ENCODE peak calls at places on chromosomes 16 and 17, in six cellular contexts. L is PC-3, A is MM.1S, N is SK-N-SH, V is GM23248, R is HCT116. O is an unnamed sample. For H3K9me2, the result is how much of the 10 kb centered on the place peaks cover.

GRCh38 chr17:52181842-52182241 is 23.3 kb upstream of the CA10 start:
- DNase-seq in A (no peak), R (no peak), V (no peak), N (no peak), L (peak), O (no peak)

GRCh38 chr17:35087731-35088646 is 24.5 kb upstream of the RFFL start:
- DNase-seq in V (peak), A (peak), R (no peak), N (peak), L (peak), O (no peak)

GRCh38 chr16:50509521-50510341 is 38.5 kb upstream of the NKD1 start:
- DNase-seq in A (no peak), V (peak), R (peak), N (peak), L (peak), O (peak)

GRCh38 chr17:82912571-82913089 is 72.8 kb upstream of the ZNF750 start:
- DNase-seq in V (no peak), L (no peak), A (no peak), N (no peak), R (no peak), O (no peak)

GRCh38 chr17:80389011-80389995 is 25.7 kb upstream of the ENDOV start:
- DNase-seq in V (no peak), N (peak), A (no peak), R (no peak), L (no peak), O (peak)

GRCh38 chr17:2174471-2175293 is 119.8 kb downstream of the HIC1 start:
- DNase-seq in R (no peak), N (peak), V (peak), A (no peak), L (no peak), O (no peak)

GRCh38 chr17:49964539-49965521 is 4.2 kb upstream of the DLX4 start:
- DNase-seq in R (no peak), A (no peak), V (no peak), N (no peak), L (no peak), O (no peak)

GRCh38 chr17:44546711-44547606 is 10.3 kb upstream of the FZD2 start:
- DNase-seq in R (no peak), L (peak), A (no peak), N (no peak), V (peak), O (no peak)

GRCh38 chr16:31276600-31276999 is 16.8 kb downstream of the ITGAM start:
- DNase-seq in R (no peak), L (no peak), N (no peak), V (no peak), A (no peak), O (no peak)

GRCh38 chr16:29307598-29308507 is 98.7 kb downstream of the NPIPB11 start:
- DNase-seq in R (no peak), A (no peak), V (no peak), N (no peak), L (peak), O (no peak)

GRCh38 chr17:45231481-45232116 is 9.9 kb downstream of the FMNL1 start:
- DNase-seq in R (no peak), A (no peak), N (peak), V (no peak), L (peak), O (no peak)

GRCh38 chr16:989354-989814 is 7.8 kb downstream of the SOX8 start:
- DNase-seq in N (no peak), A (no peak), R (no peak), L (no peak), V (no peak), O (no peak)
- H3K9me2 ChIP-seq in N (under half), A (under half), R (under half), L (under half), V (under half), O (under half)

GRCh38 chr16:78654929-78655328 is 555.5 kb downstream of the WWOX start:
- DNase-seq in A (no peak), L (no peak), R (no peak), N (peak), V (no peak), O (peak)
- H2AFZ ChIP-seq in A (no peak), L (no peak), R (no peak), N (no peak), V (no peak), O (no peak)

GRCh38 chr17:68195667-68196393 is 52.0 kb upstream of the AMZ2 start:
- DNase-seq in A (no peak), V (no peak), R (no peak), L (peak), N (peak), O (peak)
- H3K9ac ChIP-seq in A (no peak), V (no peak), R (no peak), L (no peak), N (no peak), O (peak)

DNA sequence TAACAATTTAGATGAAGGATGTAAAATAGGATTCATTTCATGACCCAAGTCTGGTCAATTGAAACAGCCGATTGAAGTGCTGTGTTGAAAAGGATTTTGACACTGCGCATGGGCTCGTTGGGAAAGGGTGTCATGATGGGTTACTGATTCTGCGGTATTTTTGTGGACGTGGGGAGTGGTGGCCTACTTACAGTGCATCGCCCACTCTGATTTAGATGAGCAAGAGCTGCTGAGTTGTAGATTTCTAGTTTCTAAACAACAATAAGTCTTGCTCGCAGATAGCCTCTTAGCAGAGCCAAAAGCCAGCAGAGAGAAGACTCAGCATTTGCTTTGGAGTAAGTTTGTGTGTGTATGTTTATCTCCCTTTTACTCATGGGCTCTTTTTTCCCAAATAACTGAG is 731.0 kb downstream of the MAF start:
- DNase-seq in R (no peak), L (no peak), A (no peak), N (no peak), V (no peak), O (no peak)
- H3K9me2 ChIP-seq in R (under half), L (under half), A (under half), N (under half), V (under half), O (under half)

GRCh38 chr16:70482624-70483023 is 28.2 kb downstream of the FCSK start:
- DNase-seq in A (no peak), N (no peak), R (no peak), L (peak), V (peak), O (no peak)

GRCh38 chr16:70480127-70481105 is 26.0 kb downstream of the FCSK start:
- DNase-seq in V (no peak), N (no peak), A (no peak), L (no peak), R (no peak), O (no peak)

GRCh38 chr16:70481929-70482536 is 27.6 kb downstream of the FCSK start:
- DNase-seq in L (peak), V (peak), N (no peak), R (no peak), A (no peak), O (no peak)

GRCh38 chr16:70484867-70485266 is 30.5 kb downstream of the FCSK start:
- DNase-seq in L (no peak), A (no peak), R (no peak), N (no peak), V (no peak), O (no peak)

DNA sequence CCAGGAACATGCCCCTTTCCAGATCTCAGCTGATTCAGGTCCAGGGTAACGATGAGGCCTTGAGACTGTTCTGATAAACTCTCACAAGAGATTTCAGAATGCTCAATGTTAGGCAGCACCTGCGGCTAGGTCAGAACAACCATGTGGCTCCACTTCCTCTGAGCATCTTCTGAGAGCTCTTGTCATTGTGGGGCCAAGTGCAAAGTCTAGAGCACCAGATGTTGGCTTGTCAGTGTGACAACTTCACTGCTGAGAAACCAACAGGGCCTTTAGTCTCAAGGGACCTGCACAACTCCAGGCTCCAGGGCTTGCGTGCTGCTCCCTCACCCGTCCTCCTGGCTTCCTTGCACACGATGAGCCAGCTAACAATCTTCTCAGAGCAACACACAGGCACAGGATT is 29.0 kb downstream of the FCSK start:
- DNase-seq in N (no peak), R (no peak), A (no peak), L (no peak), V (no peak), O (peak)
- H2AFZ ChIP-seq in N (no peak), R (no peak), A (no peak), L (no peak), V (no peak), O (no peak)

GRCh38 chr17:76969598-76970172 is 101.5 kb downstream of the MGAT5B start:
- DNase-seq in V (peak), N (peak), R (no peak), A (no peak), L (peak), O (no peak)
- H3K9ac ChIP-seq in V (no peak), N (no peak), R (peak), A (peak), L (no peak), O (peak)

GRCh38 chr16:28259781-28260150 is 32.6 kb upstream of the SBK1 start:
- DNase-seq in L (no peak), A (no peak), R (no peak), N (no peak), V (no peak), O (no peak)
- H3K9me2 ChIP-seq in L (under half), A (under half), R (under half), N (under half), V (under half), O (under half)

GRCh38 chr16:18975109-18975508 is 8.6 kb upstream of the TMC7 start:
- DNase-seq in N (no peak), A (no peak), L (no peak), R (no peak), V (no peak), O (no peak)
- H2AFZ ChIP-seq in N (no peak), A (no peak), L (no peak), R (no peak), V (no peak), O (no peak)

O was measured in Karpas-422.